ENCODE peak calls at places on chromosome 13, in four cellular contexts. M, I, S and F are unnamed samples.
A peak's percentile ranks its signal among the peaks of the same experiment; 100 is the strongest.

GRCh38 chr13:110921209-110921608 is 6.3 kb upstream of the ANKRD10 start:
- DNase-seq in S (no peak), I (no peak), M (no peak), F (no peak)

GRCh38 chr13:20370815-20371421 is 138.8 kb upstream of the GJB6 start:
- DNase-seq in I (no peak), S (no peak), M (no peak), F (no peak)

GRCh38 chr13:49443327-49443688 is 556 bp downstream of the CAB39L start:
- DNase-seq in M (no peak), S (no peak), I (no peak), F (no peak)

GRCh38 chr13:87884874-87885273 is 213.7 kb downstream of the SLITRK5 start:
- DNase-seq in S (peak; percentile 1), I (peak; percentile 1), M (no peak), F (no peak)

GRCh38 chr13:48873598-48873997 is 102.1 kb upstream of the FNDC3A start:
- DNase-seq in M (no peak), S (no peak), I (no peak), F (no peak)

GRCh38 chr13:99299545-99300341 is 7.5 kb downstream of the GPR183 start:
- DNase-seq in I (no peak), M (no peak), S (no peak), F (no peak)

GRCh38 chr13:40233731-40234195 is 432.7 kb downstream of the FOXO1 start:
- DNase-seq in M (peak; percentile 41), S (no peak), I (no peak), F (no peak)

GRCh38 chr13:85347251-85347650 is 452.0 kb downstream of the SLITRK6 start:
- DNase-seq in I (peak; percentile 0), S (no peak), M (no peak), F (no peak)

GRCh38 chr13:27375686-27376326 is 48.6 kb upstream of the GTF3A start:
- DNase-seq in I (no peak), M (peak; percentile 80), S (no peak), F (peak; percentile 56)

GRCh38 chr13:51997641-51998330 is 13.5 kb downstream of the ATP7B start:
- DNase-seq in I (no peak), S (no peak), M (no peak), F (peak; percentile 57)

GRCh38 chr13:19860884-19861655 is 2.4 kb downstream of the ZMYM5 start:
- DNase-seq in I (peak; percentile 64), M (peak; percentile 53), S (no peak), F (no peak)

GRCh38 chr13:111344471-111345191 is 24.2 kb downstream of the TEX29 start:
- DNase-seq in S (no peak), M (no peak), I (no peak), F (no peak)

GRCh38 chr13:27137759-27138158 is 33.9 kb downstream of the USP12 start:
- DNase-seq in M (no peak), S (no peak), I (no peak), F (no peak)

GRCh38 chr13:46372071-46372470 is 15.0 kb downstream of the RUBCNL start:
- DNase-seq in M (no peak), S (no peak), I (no peak), F (no peak)

GRCh38 chr13:97224544-97225324 is 2.6 kb downstream of the MBNL2 start:
- DNase-seq in M (peak; percentile 36), S (no peak), I (peak; percentile 25), F (peak; percentile 84)

GRCh38 chr13:50715402-50716146 is 127.9 kb downstream of the DLEU7 start:
- DNase-seq in S (peak; percentile 34), I (no peak), M (peak; percentile 53), F (peak; percentile 33)

GRCh38 chr13:108214511-108215383 is 589 bp downstream of the LIG4 start:
- DNase-seq in I (no peak), S (no peak), M (no peak), F (no peak)

GRCh38 chr13:109156181-109156935 is 526.9 kb downstream of the MYO16 start:
- DNase-seq in M (no peak), S (peak; percentile 24), I (peak; percentile 27), F (no peak)

GRCh38 chr13:37618554-37618953 is 20.0 kb upstream of the POSTN start:
- DNase-seq in M (no peak), S (no peak), I (peak; percentile 37), F (no peak)

GRCh38 chr13:36674337-36675212 is 755 bp downstream of the SERTM1 start:
- DNase-seq in I (peak; percentile 6), S (no peak), M (no peak), F (no peak)

GRCh38 chr13:112885782-112886268 is 83.2 kb upstream of the MCF2L start:
- DNase-seq in S (no peak), M (peak; percentile 90), I (peak; percentile 88), F (peak; percentile 88)

GRCh38 chr13:106753241-106753640 is 185.3 kb upstream of the ARGLU1 start:
- DNase-seq in S (no peak), M (peak; percentile 31), I (no peak), F (no peak)